ENCODE peak calls at places on chromosomes 5 and 9, in nine cellular contexts. D is H1, G is prostate gland, S is SK-N-SH, R is stomach, T is spleen, Y is suprapubic skin, N is HepG2, U is sigmoid colon. F is an unnamed sample.

GRCh38 chr9:18821794-18822193 is 211.2 kb downstream of the SAXO1 start:
- DNase-seq in N (peak; percentile 35), G (no peak), S (no peak), Y (no peak), D (no peak), U (no peak), T (no peak), R (no peak), F (no peak)

GRCh38 chr5:139811076-139811607 is 15.5 kb downstream of the PSD2 start:
- DNase-seq in U (no peak), R (no peak), T (peak; percentile 58), Y (no peak), D (no peak), N (no peak), S (no peak), G (no peak), F (no peak)

GRCh38 chr5:38316544-38317224 is 58.3 kb downstream of the EGFLAM start:
- DNase-seq in U (no peak), T (no peak), Y (no peak), D (no peak), S (peak; percentile 78), N (no peak), G (no peak), R (no peak), F (peak; percentile 90)

GRCh38 chr5:180207593-180207992 is 1.4 kb downstream of the RASGEF1C start:
- DNase-seq in N (no peak), U (no peak), S (no peak), Y (no peak), T (peak; percentile 48), R (no peak), G (no peak), D (no peak), F (no peak)

GRCh38 chr9:15942806-15943424 is 390.1 kb downstream of the CCDC171 start:
- DNase-seq in T (no peak), U (no peak), S (no peak), G (no peak), Y (no peak), R (no peak), D (no peak), N (no peak), F (no peak)

GRCh38 chr5:123429993-123430392 is 6.8 kb upstream of the CEP120 start:
- DNase-seq in Y (no peak), T (no peak), D (no peak), S (no peak), U (no peak), G (no peak), N (peak; percentile 44), R (no peak), F (no peak)

GRCh38 chr9:127117801-127118200 is 4.6 kb downstream of the ANGPTL2 start:
- DNase-seq in R (no peak), Y (no peak), S (no peak), N (no peak), G (no peak), U (no peak), D (no peak), T (no peak), F (no peak)

GRCh38 chr9:134390537-134390936 is 64.3 kb downstream of the RXRA start:
- DNase-seq in R (no peak), G (no peak), N (no peak), U (no peak), S (no peak), D (no peak), Y (no peak), T (peak; percentile 92), F (no peak)

DNA sequence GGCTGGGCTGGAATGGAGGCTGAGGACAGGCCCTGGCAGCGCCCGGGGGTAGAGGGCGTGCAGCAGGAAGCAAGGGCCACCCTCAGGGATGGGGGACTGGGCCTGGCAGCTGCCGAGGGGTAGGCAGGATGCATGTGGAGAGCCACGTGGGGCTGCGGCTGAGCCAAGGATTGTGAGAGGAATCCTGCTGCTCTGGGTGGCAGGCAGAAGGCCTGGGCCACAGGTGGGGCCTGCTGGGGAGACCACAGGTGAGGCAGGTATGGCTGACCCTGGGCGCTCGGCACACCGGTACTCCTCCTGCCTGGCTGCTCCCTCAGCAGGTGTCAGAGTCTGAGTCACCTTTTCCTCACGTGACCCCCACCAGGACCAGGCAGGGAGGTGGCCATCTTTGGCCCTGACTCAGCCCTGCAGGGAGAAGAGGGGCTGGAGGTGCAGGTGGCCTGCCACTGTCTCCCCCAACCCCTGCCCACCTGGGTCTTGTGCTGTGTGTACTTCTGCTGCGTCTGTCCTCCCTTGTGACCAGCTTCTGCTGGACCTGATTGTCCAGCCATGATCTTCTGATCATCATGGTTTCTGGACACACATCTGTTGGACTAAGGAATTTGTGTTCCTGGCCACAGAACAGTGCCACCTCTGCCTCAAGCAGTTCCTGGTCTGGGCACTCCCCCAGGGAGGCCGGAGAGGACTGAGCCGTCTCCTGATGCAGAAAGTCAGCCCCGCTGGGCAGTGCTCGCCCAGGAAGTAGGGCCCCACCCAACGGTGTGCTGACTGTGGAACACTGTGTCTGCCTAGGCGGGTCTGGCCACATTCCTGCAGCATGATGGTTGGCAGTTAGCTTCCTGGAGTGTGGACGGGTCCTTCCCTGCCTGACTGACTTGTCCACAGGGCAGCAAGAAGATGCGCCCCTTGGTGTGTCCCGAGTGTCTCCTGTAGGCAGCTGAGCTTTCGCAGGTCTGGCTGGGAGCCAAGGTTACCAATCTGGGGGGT is 6.4 kb downstream of the ARRDC1 start:
- DNase-seq in G (peak; percentile 98), N (peak; percentile 47), S (peak; percentile 36), Y (no peak), D (no peak), R (peak; percentile 97), U (no peak), T (no peak), F (no peak)
- TF ChIP-seq POLR2AphosphoS5 in G (peak; percentile 95), N (no peak), S (peak; percentile 15), Y (no peak), D (no peak), R (peak; percentile 30), U (no peak), T (peak; percentile 35), F (no peak)

GRCh38 chr5:157599565-157599964 is 24.0 kb upstream of the ADAM19 start:
- DNase-seq in N (no peak), Y (no peak), S (no peak), T (no peak), R (no peak), G (no peak), D (no peak), U (no peak), F (no peak)

GRCh38 chr5:157600252-157600651 is 24.7 kb upstream of the ADAM19 start:
- DNase-seq in Y (no peak), G (no peak), S (no peak), R (no peak), U (no peak), T (no peak), N (no peak), D (no peak), F (no peak)

GRCh38 chr5:157603333-157604190 is 28.0 kb upstream of the ADAM19 start:
- DNase-seq in N (peak; percentile 18), Y (no peak), R (no peak), D (no peak), T (no peak), G (no peak), U (no peak), S (no peak), F (no peak)

GRCh38 chr5:157606046-157606445 is 30.5 kb upstream of the ADAM19 start:
- DNase-seq in Y (no peak), T (no peak), R (no peak), G (no peak), S (peak; percentile 19), D (no peak), N (no peak), U (no peak), F (no peak)

GRCh38 chr5:157602505-157602904 is 26.9 kb upstream of the ADAM19 start:
- DNase-seq in N (no peak), S (no peak), D (no peak), R (no peak), U (no peak), G (no peak), Y (no peak), T (no peak), F (no peak)
- TF ChIP-seq POLR2AphosphoS5 in N (no peak), S (no peak), D (no peak), R (no peak), U (no peak), G (no peak), Y (no peak), T (peak; percentile 63), F (no peak)

DNA sequence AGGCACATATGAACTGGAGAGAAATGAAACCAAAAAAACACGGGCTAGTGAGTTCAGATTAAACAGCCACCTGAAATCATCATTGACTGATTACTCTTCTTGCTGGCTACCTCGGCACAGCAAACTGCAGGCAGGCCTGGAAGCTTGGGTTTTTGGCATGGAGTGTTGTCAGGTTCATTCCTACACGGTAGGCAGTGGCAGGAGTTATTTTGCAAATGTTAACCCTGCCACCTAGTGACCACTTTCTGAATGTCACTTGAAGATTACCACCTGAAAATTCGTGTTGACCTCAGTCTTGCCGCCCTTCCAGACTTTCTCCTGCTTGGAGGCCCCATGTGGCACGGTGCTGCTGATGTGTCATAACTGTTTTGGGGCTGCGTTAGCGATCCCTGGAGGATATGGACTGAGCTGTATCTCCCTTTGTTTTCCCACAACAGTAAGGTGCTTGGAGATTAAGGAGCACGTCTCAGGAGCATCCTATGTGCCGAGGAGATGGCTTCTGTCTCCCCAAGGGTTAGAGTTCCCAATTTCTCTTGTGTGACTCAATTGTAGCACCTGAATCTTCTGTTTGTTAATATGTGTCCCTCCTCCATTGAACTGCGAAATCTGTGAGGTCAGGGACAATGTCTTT is 12.7 kb upstream of the CD180 start:
- DNase-seq in U (peak; percentile 78), N (peak; percentile 61), D (peak; percentile 44), Y (no peak), R (peak; percentile 62), T (peak; percentile 75), G (peak; percentile 85), S (peak; percentile 79), F (no peak)
- TF ChIP-seq POLR2AphosphoS5 in U (no peak), N (no peak), D (no peak), Y (no peak), R (no peak), T (peak; percentile 11), G (peak; percentile 76), S (no peak), F (no peak)

GRCh38 chr5:119301210-119301609 is 54.6 kb upstream of the TNFAIP8 start:
- DNase-seq in Y (no peak), R (no peak), N (no peak), S (no peak), G (no peak), T (no peak), D (no peak), U (no peak), F (no peak)

GRCh38 chr5:119302449-119302848 is 53.4 kb upstream of the TNFAIP8 start:
- DNase-seq in G (no peak), U (no peak), S (no peak), Y (no peak), R (no peak), N (no peak), D (no peak), T (no peak), F (no peak)

GRCh38 chr5:119304439-119304838 is 51.4 kb upstream of the TNFAIP8 start:
- DNase-seq in D (no peak), G (no peak), T (no peak), N (peak; percentile 60), U (no peak), Y (no peak), R (no peak), S (no peak), F (no peak)

GRCh38 chr5:119301947-119302346 is 53.9 kb upstream of the TNFAIP8 start:
- DNase-seq in R (no peak), T (no peak), S (no peak), D (no peak), U (no peak), Y (no peak), N (no peak), G (no peak), F (no peak)

DNA sequence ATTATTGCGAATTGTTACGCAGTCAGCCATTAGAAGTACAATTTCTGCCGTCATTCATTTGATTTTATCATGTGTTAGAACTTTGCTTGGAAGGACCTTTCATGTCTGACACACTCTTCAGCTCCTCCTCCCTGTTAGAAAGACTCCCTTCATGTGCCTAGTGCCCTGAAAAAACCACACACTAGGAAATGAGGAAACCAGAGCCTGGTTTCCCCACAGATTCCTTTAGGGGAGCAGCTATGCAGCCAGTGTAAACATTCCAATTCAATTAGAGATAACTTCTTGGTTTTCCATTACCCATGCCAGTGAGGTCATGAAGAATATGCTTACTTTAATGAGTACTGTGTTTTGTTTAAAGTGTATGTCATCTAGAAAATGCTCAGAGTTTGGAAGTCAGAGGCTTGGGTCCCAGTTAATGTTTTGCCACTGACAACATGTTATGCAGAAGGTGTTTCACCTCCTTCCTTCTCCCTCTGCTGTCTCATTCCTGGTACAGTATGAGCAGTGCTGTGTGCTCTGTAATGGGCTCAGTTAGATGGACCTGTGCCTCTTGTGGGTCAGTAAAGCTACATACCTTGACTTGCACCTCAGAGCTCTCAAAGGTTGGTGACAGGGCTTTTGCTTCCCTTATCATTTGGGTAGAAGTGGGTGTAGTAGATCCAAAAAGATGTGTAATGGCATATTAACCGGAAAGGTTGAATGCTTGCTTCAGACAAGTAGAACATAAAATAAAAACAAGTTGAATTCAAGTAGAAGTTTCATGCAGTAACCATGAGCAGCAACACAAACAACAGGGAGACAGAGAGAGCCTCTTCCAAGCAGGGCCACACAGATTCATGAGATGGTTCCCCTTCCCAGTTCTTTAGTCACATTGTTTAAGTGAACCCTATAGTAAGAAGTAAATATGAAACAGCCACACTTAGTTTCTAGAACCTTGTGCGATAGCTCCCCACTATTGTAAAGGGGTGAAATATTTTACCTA is 52.6 kb upstream of the TNFAIP8 start:
- DNase-seq in Y (no peak), G (no peak), T (no peak), R (no peak), U (no peak), S (no peak), N (peak; percentile 97), D (no peak), F (no peak)
- TF ChIP-seq POLR2AphosphoS5 in Y (no peak), G (peak; percentile 15), T (no peak), R (peak; percentile 63), U (no peak), S (peak; percentile 64), N (no peak), D (no peak), F (no peak)

F was measured in esophagus muscularis mucosa.